ENCODE peak calls at places on chromosomes 7 and 10, in ten cellular contexts. One of them, this sample, is unnamed.

GRCh38 chr10:73205121-73205520 is 37.2 kb downstream of the FAM149B1 start:
- DNase-seq in activated CD4-positive, alpha-beta T cell treated with anti-CD3 and anti-CD28 coated beads for 1 hour: no peak
- DNase-seq in WTC11: no peak
- DNase-seq in stimulated activated CD4-positive, alpha-beta T cell treated with anti-CD3 and anti-CD28 coated beads, TNF-alpha, amount 100 ng/mL, for 24 hours: no peak
- DNase-seq in foreskin fibroblast: no peak
- DNase-seq in cardiac septum: no peak
- DNase-seq in fibroblast of mammary gland: peak; percentile 10
- DNase-seq in GM06990: no peak
- DNase-seq in activated T-helper 1 cell treated with Interleukin-2 at 50 U/mL for 16 hours: no peak
- DNase-seq in GM23338: no peak
- DNase-seq in this sample: no peak

GRCh38 chr10:33198610-33199009 is 135.9 kb downstream of the NRP1 start:
- DNase-seq in activated CD4-positive, alpha-beta T cell treated with anti-CD3 and anti-CD28 coated beads for 1 hour: no peak
- DNase-seq in WTC11: no peak
- DNase-seq in stimulated activated CD4-positive, alpha-beta T cell treated with anti-CD3 and anti-CD28 coated beads, TNF-alpha, amount 100 ng/mL, for 24 hours: no peak
- DNase-seq in foreskin fibroblast: no peak
- DNase-seq in cardiac septum: no peak
- DNase-seq in fibroblast of mammary gland: no peak
- DNase-seq in GM06990: no peak
- DNase-seq in activated T-helper 1 cell treated with Interleukin-2 at 50 U/mL for 16 hours: no peak
- DNase-seq in GM23338: no peak
- DNase-seq in this sample: no peak

GRCh38 chr7:157439149-157439548 is 102.3 kb downstream of the DNAJB6 start:
- DNase-seq in activated CD4-positive, alpha-beta T cell treated with anti-CD3 and anti-CD28 coated beads for 1 hour: no peak
- DNase-seq in WTC11: no peak
- DNase-seq in stimulated activated CD4-positive, alpha-beta T cell treated with anti-CD3 and anti-CD28 coated beads, TNF-alpha, amount 100 ng/mL, for 24 hours: no peak
- DNase-seq in foreskin fibroblast: no peak
- DNase-seq in cardiac septum: peak; percentile 33
- DNase-seq in fibroblast of mammary gland: no peak
- DNase-seq in GM06990: no peak
- DNase-seq in activated T-helper 1 cell treated with Interleukin-2 at 50 U/mL for 16 hours: no peak
- DNase-seq in GM23338: no peak
- DNase-seq in this sample: no peak

GRCh38 chr7:132472463-132473120 is 103.7 kb downstream of the PLXNA4 start:
- DNase-seq in activated CD4-positive, alpha-beta T cell treated with anti-CD3 and anti-CD28 coated beads for 1 hour: no peak
- DNase-seq in WTC11: no peak
- DNase-seq in stimulated activated CD4-positive, alpha-beta T cell treated with anti-CD3 and anti-CD28 coated beads, TNF-alpha, amount 100 ng/mL, for 24 hours: no peak
- DNase-seq in foreskin fibroblast: peak; percentile 73
- DNase-seq in cardiac septum: peak; percentile 82
- DNase-seq in fibroblast of mammary gland: peak; percentile 75
- DNase-seq in GM06990: no peak
- DNase-seq in activated T-helper 1 cell treated with Interleukin-2 at 50 U/mL for 16 hours: no peak
- DNase-seq in GM23338: no peak
- DNase-seq in this sample: peak; percentile 15

GRCh38 chr10:3874988-3875841 is 90.2 kb upstream of the KLF6 start:
- DNase-seq in activated CD4-positive, alpha-beta T cell treated with anti-CD3 and anti-CD28 coated beads for 1 hour: no peak
- DNase-seq in WTC11: no peak
- DNase-seq in stimulated activated CD4-positive, alpha-beta T cell treated with anti-CD3 and anti-CD28 coated beads, TNF-alpha, amount 100 ng/mL, for 24 hours: no peak
- DNase-seq in foreskin fibroblast: no peak
- DNase-seq in cardiac septum: no peak
- DNase-seq in fibroblast of mammary gland: no peak
- DNase-seq in GM06990: peak; percentile 69
- DNase-seq in activated T-helper 1 cell treated with Interleukin-2 at 50 U/mL for 16 hours: no peak
- DNase-seq in GM23338: no peak
- DNase-seq in this sample: peak; percentile 58

GRCh38 chr10:131701131-131701947 is 199.5 kb upstream of the PPP2R2D start:
- DNase-seq in activated CD4-positive, alpha-beta T cell treated with anti-CD3 and anti-CD28 coated beads for 1 hour: no peak
- DNase-seq in WTC11: no peak
- DNase-seq in stimulated activated CD4-positive, alpha-beta T cell treated with anti-CD3 and anti-CD28 coated beads, TNF-alpha, amount 100 ng/mL, for 24 hours: no peak
- DNase-seq in foreskin fibroblast: no peak
- DNase-seq in cardiac septum: peak; percentile 56
- DNase-seq in fibroblast of mammary gland: no peak
- DNase-seq in GM06990: no peak
- DNase-seq in activated T-helper 1 cell treated with Interleukin-2 at 50 U/mL for 16 hours: no peak
- DNase-seq in GM23338: no peak
- DNase-seq in this sample: no peak

GRCh38 chr10:79241629-79241989 is 105.7 kb upstream of the PPIF start:
- DNase-seq in activated CD4-positive, alpha-beta T cell treated with anti-CD3 and anti-CD28 coated beads for 1 hour: no peak
- DNase-seq in WTC11: no peak
- DNase-seq in stimulated activated CD4-positive, alpha-beta T cell treated with anti-CD3 and anti-CD28 coated beads, TNF-alpha, amount 100 ng/mL, for 24 hours: no peak
- DNase-seq in foreskin fibroblast: no peak
- DNase-seq in cardiac septum: no peak
- DNase-seq in fibroblast of mammary gland: no peak
- DNase-seq in GM06990: no peak
- DNase-seq in activated T-helper 1 cell treated with Interleukin-2 at 50 U/mL for 16 hours: no peak
- DNase-seq in GM23338: no peak
- DNase-seq in this sample: no peak

GRCh38 chr10:102451105-102451969 is at the start of gene C10orf95:
- DNase-seq in activated CD4-positive, alpha-beta T cell treated with anti-CD3 and anti-CD28 coated beads for 1 hour: no peak
- DNase-seq in WTC11: peak; percentile 36
- DNase-seq in stimulated activated CD4-positive, alpha-beta T cell treated with anti-CD3 and anti-CD28 coated beads, TNF-alpha, amount 100 ng/mL, for 24 hours: no peak
- DNase-seq in foreskin fibroblast: peak; percentile 32
- DNase-seq in cardiac septum: no peak
- DNase-seq in fibroblast of mammary gland: no peak
- DNase-seq in GM06990: no peak
- DNase-seq in activated T-helper 1 cell treated with Interleukin-2 at 50 U/mL for 16 hours: no peak
- DNase-seq in GM23338: peak; percentile 52
- DNase-seq in this sample: peak; percentile 45

GRCh38 chr10:69647101-69647500 is 17.1 kb downstream of the FAM241B start:
- DNase-seq in activated CD4-positive, alpha-beta T cell treated with anti-CD3 and anti-CD28 coated beads for 1 hour: no peak
- DNase-seq in WTC11: no peak
- DNase-seq in stimulated activated CD4-positive, alpha-beta T cell treated with anti-CD3 and anti-CD28 coated beads, TNF-alpha, amount 100 ng/mL, for 24 hours: no peak
- DNase-seq in foreskin fibroblast: no peak
- DNase-seq in cardiac septum: no peak
- DNase-seq in fibroblast of mammary gland: no peak
- DNase-seq in GM06990: no peak
- DNase-seq in activated T-helper 1 cell treated with Interleukin-2 at 50 U/mL for 16 hours: no peak
- DNase-seq in GM23338: no peak
- DNase-seq in this sample: no peak

GRCh38 chr10:83222300-83222699 is 917.0 kb upstream of the GHITM start:
- DNase-seq in activated CD4-positive, alpha-beta T cell treated with anti-CD3 and anti-CD28 coated beads for 1 hour: no peak
- DNase-seq in WTC11: no peak
- DNase-seq in stimulated activated CD4-positive, alpha-beta T cell treated with anti-CD3 and anti-CD28 coated beads, TNF-alpha, amount 100 ng/mL, for 24 hours: no peak
- DNase-seq in foreskin fibroblast: no peak
- DNase-seq in cardiac septum: no peak
- DNase-seq in fibroblast of mammary gland: no peak
- DNase-seq in GM06990: no peak
- DNase-seq in activated T-helper 1 cell treated with Interleukin-2 at 50 U/mL for 16 hours: no peak
- DNase-seq in GM23338: no peak
- DNase-seq in this sample: no peak

GRCh38 chr10:101894742-101895141 is 51.1 kb upstream of the KCNIP2 start:
- DNase-seq in activated CD4-positive, alpha-beta T cell treated with anti-CD3 and anti-CD28 coated beads for 1 hour: no peak
- DNase-seq in WTC11: no peak
- DNase-seq in stimulated activated CD4-positive, alpha-beta T cell treated with anti-CD3 and anti-CD28 coated beads, TNF-alpha, amount 100 ng/mL, for 24 hours: no peak
- DNase-seq in foreskin fibroblast: peak; percentile 13
- DNase-seq in cardiac septum: no peak
- DNase-seq in fibroblast of mammary gland: no peak
- DNase-seq in GM06990: no peak
- DNase-seq in activated T-helper 1 cell treated with Interleukin-2 at 50 U/mL for 16 hours: no peak
- DNase-seq in GM23338: no peak
- DNase-seq in this sample: no peak

GRCh38 chr10:70324951-70325781 is 41.4 kb upstream of the NPFFR1 start:
- DNase-seq in activated CD4-positive, alpha-beta T cell treated with anti-CD3 and anti-CD28 coated beads for 1 hour: no peak
- DNase-seq in WTC11: no peak
- DNase-seq in stimulated activated CD4-positive, alpha-beta T cell treated with anti-CD3 and anti-CD28 coated beads, TNF-alpha, amount 100 ng/mL, for 24 hours: no peak
- DNase-seq in foreskin fibroblast: peak; percentile 42
- DNase-seq in cardiac septum: peak; percentile 49
- DNase-seq in fibroblast of mammary gland: no peak
- DNase-seq in GM06990: no peak
- DNase-seq in activated T-helper 1 cell treated with Interleukin-2 at 50 U/mL for 16 hours: no peak
- DNase-seq in GM23338: no peak
- DNase-seq in this sample: no peak

GRCh38 chr10:43177588-43177987 is 39.3 kb downstream of the CSGALNACT2 start:
- DNase-seq in activated CD4-positive, alpha-beta T cell treated with anti-CD3 and anti-CD28 coated beads for 1 hour: no peak
- DNase-seq in WTC11: no peak
- DNase-seq in stimulated activated CD4-positive, alpha-beta T cell treated with anti-CD3 and anti-CD28 coated beads, TNF-alpha, amount 100 ng/mL, for 24 hours: no peak
- DNase-seq in foreskin fibroblast: peak; percentile 35
- DNase-seq in cardiac septum: no peak
- DNase-seq in fibroblast of mammary gland: peak; percentile 31
- DNase-seq in GM06990: no peak
- DNase-seq in activated T-helper 1 cell treated with Interleukin-2 at 50 U/mL for 16 hours: no peak
- DNase-seq in GM23338: no peak
- DNase-seq in this sample: no peak

GRCh38 chr10:17562572-17562971 is 54.6 kb downstream of the HACD1 start:
- DNase-seq in activated CD4-positive, alpha-beta T cell treated with anti-CD3 and anti-CD28 coated beads for 1 hour: no peak
- DNase-seq in WTC11: no peak
- DNase-seq in stimulated activated CD4-positive, alpha-beta T cell treated with anti-CD3 and anti-CD28 coated beads, TNF-alpha, amount 100 ng/mL, for 24 hours: no peak
- DNase-seq in foreskin fibroblast: no peak
- DNase-seq in cardiac septum: no peak
- DNase-seq in fibroblast of mammary gland: peak; percentile 79
- DNase-seq in GM06990: no peak
- DNase-seq in activated T-helper 1 cell treated with Interleukin-2 at 50 U/mL for 16 hours: no peak
- DNase-seq in GM23338: peak; percentile 31
- DNase-seq in this sample: peak; percentile 72

GRCh38 chr10:122519144-122519543 is 41.4 kb upstream of the DMBT1 start:
- DNase-seq in activated CD4-positive, alpha-beta T cell treated with anti-CD3 and anti-CD28 coated beads for 1 hour: no peak
- DNase-seq in WTC11: no peak
- DNase-seq in stimulated activated CD4-positive, alpha-beta T cell treated with anti-CD3 and anti-CD28 coated beads, TNF-alpha, amount 100 ng/mL, for 24 hours: no peak
- DNase-seq in foreskin fibroblast: no peak
- DNase-seq in cardiac septum: no peak
- DNase-seq in fibroblast of mammary gland: no peak
- DNase-seq in GM06990: no peak
- DNase-seq in activated T-helper 1 cell treated with Interleukin-2 at 50 U/mL for 16 hours: no peak
- DNase-seq in GM23338: no peak
- DNase-seq in this sample: no peak

GRCh38 chr10:43902842-43903241 is 254.2 kb upstream of the ZNF32 start:
- DNase-seq in activated CD4-positive, alpha-beta T cell treated with anti-CD3 and anti-CD28 coated beads for 1 hour: no peak
- DNase-seq in WTC11: no peak
- DNase-seq in stimulated activated CD4-positive, alpha-beta T cell treated with anti-CD3 and anti-CD28 coated beads, TNF-alpha, amount 100 ng/mL, for 24 hours: no peak
- DNase-seq in foreskin fibroblast: no peak
- DNase-seq in cardiac septum: peak; percentile 67
- DNase-seq in fibroblast of mammary gland: no peak
- DNase-seq in GM06990: no peak
- DNase-seq in activated T-helper 1 cell treated with Interleukin-2 at 50 U/mL for 16 hours: no peak
- DNase-seq in GM23338: no peak
- DNase-seq in this sample: no peak

GRCh38 chr7:120993011-120993574 is 4.6 kb downstream of the CPED1 start:
- DNase-seq in activated CD4-positive, alpha-beta T cell treated with anti-CD3 and anti-CD28 coated beads for 1 hour: no peak
- DNase-seq in WTC11: no peak
- DNase-seq in stimulated activated CD4-positive, alpha-beta T cell treated with anti-CD3 and anti-CD28 coated beads, TNF-alpha, amount 100 ng/mL, for 24 hours: no peak
- DNase-seq in foreskin fibroblast: peak; percentile 66
- DNase-seq in cardiac septum: no peak
- DNase-seq in fibroblast of mammary gland: peak; percentile 71
- DNase-seq in GM06990: no peak
- DNase-seq in activated T-helper 1 cell treated with Interleukin-2 at 50 U/mL for 16 hours: no peak
- DNase-seq in GM23338: no peak
- DNase-seq in this sample: no peak

GRCh38 chr10:13830385-13830784 is 243.6 kb downstream of the PRPF18 start:
- DNase-seq in activated CD4-positive, alpha-beta T cell treated with anti-CD3 and anti-CD28 coated beads for 1 hour: no peak
- DNase-seq in WTC11: peak; percentile 53
- DNase-seq in stimulated activated CD4-positive, alpha-beta T cell treated with anti-CD3 and anti-CD28 coated beads, TNF-alpha, amount 100 ng/mL, for 24 hours: no peak
- DNase-seq in foreskin fibroblast: no peak
- DNase-seq in cardiac septum: no peak
- DNase-seq in fibroblast of mammary gland: no peak
- DNase-seq in GM06990: no peak
- DNase-seq in activated T-helper 1 cell treated with Interleukin-2 at 50 U/mL for 16 hours: no peak
- DNase-seq in GM23338: peak; percentile 67
- DNase-seq in this sample: no peak

GRCh38 chr10:88896336-88897018 is 16.4 kb downstream of the STAMBPL1 start:
- DNase-seq in activated CD4-positive, alpha-beta T cell treated with anti-CD3 and anti-CD28 coated beads for 1 hour: no peak
- DNase-seq in WTC11: no peak
- DNase-seq in stimulated activated CD4-positive, alpha-beta T cell treated with anti-CD3 and anti-CD28 coated beads, TNF-alpha, amount 100 ng/mL, for 24 hours: no peak
- DNase-seq in foreskin fibroblast: no peak
- DNase-seq in cardiac septum: no peak
- DNase-seq in fibroblast of mammary gland: peak; percentile 18
- DNase-seq in GM06990: no peak
- DNase-seq in activated T-helper 1 cell treated with Interleukin-2 at 50 U/mL for 16 hours: no peak
- DNase-seq in GM23338: no peak
- DNase-seq in this sample: no peak

GRCh38 chr7:128902761-128903585 is 7.5 kb downstream of the KCP start:
- DNase-seq in activated CD4-positive, alpha-beta T cell treated with anti-CD3 and anti-CD28 coated beads for 1 hour: no peak
- DNase-seq in WTC11: no peak
- DNase-seq in stimulated activated CD4-positive, alpha-beta T cell treated with anti-CD3 and anti-CD28 coated beads, TNF-alpha, amount 100 ng/mL, for 24 hours: no peak
- DNase-seq in foreskin fibroblast: peak; percentile 70
- DNase-seq in cardiac septum: no peak
- DNase-seq in fibroblast of mammary gland: peak; percentile 45
- DNase-seq in GM06990: no peak
- DNase-seq in activated T-helper 1 cell treated with Interleukin-2 at 50 U/mL for 16 hours: no peak
- DNase-seq in GM23338: no peak
- DNase-seq in this sample: no peak

GRCh38 chr10:21724020-21724589 is 190.1 kb downstream of the MLLT10 start:
- DNase-seq in activated CD4-positive, alpha-beta T cell treated with anti-CD3 and anti-CD28 coated beads for 1 hour: no peak
- DNase-seq in WTC11: no peak
- DNase-seq in stimulated activated CD4-positive, alpha-beta T cell treated with anti-CD3 and anti-CD28 coated beads, TNF-alpha, amount 100 ng/mL, for 24 hours: no peak
- DNase-seq in foreskin fibroblast: peak; percentile 73
- DNase-seq in cardiac septum: no peak
- DNase-seq in fibroblast of mammary gland: peak; percentile 67
- DNase-seq in GM06990: no peak
- DNase-seq in activated T-helper 1 cell treated with Interleukin-2 at 50 U/mL for 16 hours: no peak
- DNase-seq in GM23338: no peak
- DNase-seq in this sample: no peak

GRCh38 chr7:38686888-38687287 is 55.7 kb upstream of the AMPH start:
- DNase-seq in activated CD4-positive, alpha-beta T cell treated with anti-CD3 and anti-CD28 coated beads for 1 hour: no peak
- DNase-seq in WTC11: no peak
- DNase-seq in stimulated activated CD4-positive, alpha-beta T cell treated with anti-CD3 and anti-CD28 coated beads, TNF-alpha, amount 100 ng/mL, for 24 hours: no peak
- DNase-seq in foreskin fibroblast: no peak
- DNase-seq in cardiac septum: no peak
- DNase-seq in fibroblast of mammary gland: peak; percentile 59
- DNase-seq in GM06990: no peak
- DNase-seq in activated T-helper 1 cell treated with Interleukin-2 at 50 U/mL for 16 hours: no peak
- DNase-seq in GM23338: no peak
- DNase-seq in this sample: no peak

GRCh38 chr10:71431216-71431944 is 34.7 kb downstream of the CDH23 start:
- DNase-seq in activated CD4-positive, alpha-beta T cell treated with anti-CD3 and anti-CD28 coated beads for 1 hour: no peak
- DNase-seq in WTC11: no peak
- DNase-seq in stimulated activated CD4-positive, alpha-beta T cell treated with anti-CD3 and anti-CD28 coated beads, TNF-alpha, amount 100 ng/mL, for 24 hours: no peak
- DNase-seq in foreskin fibroblast: no peak
- DNase-seq in cardiac septum: no peak
- DNase-seq in fibroblast of mammary gland: no peak
- DNase-seq in GM06990: no peak
- DNase-seq in activated T-helper 1 cell treated with Interleukin-2 at 50 U/mL for 16 hours: no peak
- DNase-seq in GM23338: no peak
- DNase-seq in this sample: peak; percentile 4

GRCh38 chr10:46268076-46268881 is 18.5 kb upstream of the ANTXRL start:
- DNase-seq in activated CD4-positive, alpha-beta T cell treated with anti-CD3 and anti-CD28 coated beads for 1 hour: no peak
- DNase-seq in WTC11: no peak
- DNase-seq in stimulated activated CD4-positive, alpha-beta T cell treated with anti-CD3 and anti-CD28 coated beads, TNF-alpha, amount 100 ng/mL, for 24 hours: peak; percentile 43
- DNase-seq in foreskin fibroblast: no peak
- DNase-seq in cardiac septum: no peak
- DNase-seq in fibroblast of mammary gland: no peak
- DNase-seq in GM06990: no peak
- DNase-seq in activated T-helper 1 cell treated with Interleukin-2 at 50 U/mL for 16 hours: peak; percentile 25
- DNase-seq in GM23338: no peak
- DNase-seq in this sample: no peak

GRCh38 chr7:71633571-71634008 is 501.6 kb downstream of the GALNT17 start:
- DNase-seq in activated CD4-positive, alpha-beta T cell treated with anti-CD3 and anti-CD28 coated beads for 1 hour: no peak
- DNase-seq in WTC11: no peak
- DNase-seq in stimulated activated CD4-positive, alpha-beta T cell treated with anti-CD3 and anti-CD28 coated beads, TNF-alpha, amount 100 ng/mL, for 24 hours: no peak
- DNase-seq in foreskin fibroblast: peak; percentile 92
- DNase-seq in cardiac septum: no peak
- DNase-seq in fibroblast of mammary gland: peak; percentile 92
- DNase-seq in GM06990: peak; percentile 3
- DNase-seq in activated T-helper 1 cell treated with Interleukin-2 at 50 U/mL for 16 hours: no peak
- DNase-seq in GM23338: peak; percentile 75
- DNase-seq in this sample: no peak

GRCh38 chr7:23956769-23957556 is 246.9 kb downstream of the STK31 start:
- DNase-seq in activated CD4-positive, alpha-beta T cell treated with anti-CD3 and anti-CD28 coated beads for 1 hour: no peak
- DNase-seq in WTC11: no peak
- DNase-seq in stimulated activated CD4-positive, alpha-beta T cell treated with anti-CD3 and anti-CD28 coated beads, TNF-alpha, amount 100 ng/mL, for 24 hours: no peak
- DNase-seq in foreskin fibroblast: no peak
- DNase-seq in cardiac septum: no peak
- DNase-seq in fibroblast of mammary gland: no peak
- DNase-seq in GM06990: no peak
- DNase-seq in activated T-helper 1 cell treated with Interleukin-2 at 50 U/mL for 16 hours: no peak
- DNase-seq in GM23338: no peak
- DNase-seq in this sample: no peak

GRCh38 chr7:144018065-144018464 is 17.9 kb downstream of the OR6B1 start:
- DNase-seq in activated CD4-positive, alpha-beta T cell treated with anti-CD3 and anti-CD28 coated beads for 1 hour: no peak
- DNase-seq in WTC11: no peak
- DNase-seq in stimulated activated CD4-positive, alpha-beta T cell treated with anti-CD3 and anti-CD28 coated beads, TNF-alpha, amount 100 ng/mL, for 24 hours: no peak
- DNase-seq in foreskin fibroblast: no peak
- DNase-seq in cardiac septum: no peak
- DNase-seq in fibroblast of mammary gland: no peak
- DNase-seq in GM06990: no peak
- DNase-seq in activated T-helper 1 cell treated with Interleukin-2 at 50 U/mL for 16 hours: no peak
- DNase-seq in GM23338: no peak
- DNase-seq in this sample: no peak

GRCh38 chr7:299628-300027 is 9.7 kb downstream of the FOXL3 start:
- DNase-seq in activated CD4-positive, alpha-beta T cell treated with anti-CD3 and anti-CD28 coated beads for 1 hour: no peak
- DNase-seq in WTC11: no peak
- DNase-seq in stimulated activated CD4-positive, alpha-beta T cell treated with anti-CD3 and anti-CD28 coated beads, TNF-alpha, amount 100 ng/mL, for 24 hours: no peak
- DNase-seq in foreskin fibroblast: no peak
- DNase-seq in cardiac septum: no peak
- DNase-seq in fibroblast of mammary gland: no peak
- DNase-seq in GM06990: no peak
- DNase-seq in activated T-helper 1 cell treated with Interleukin-2 at 50 U/mL for 16 hours: no peak
- DNase-seq in GM23338: no peak
- DNase-seq in this sample: no peak